ENCODE peak calls at places on chromosome 5, in seven cellular contexts. R is fibroblast of lung, N is endodermal cell, U is GM06990, V is brain microvascular endothelial cell, X is fibroblast of pulmonary artery, A is kidney epithelial cell. F is an unnamed sample.

GRCh38 chr5:177367323-177367848 is 9.7 kb downstream of the RGS14 start:
- DNase-seq in X (no peak), R (no peak), N (no peak), U (no peak), A (no peak), V (no peak), F (no peak)

GRCh38 chr5:124740991-124741583 is 5.4 kb downstream of the ZNF608 start:
- DNase-seq in A (no peak), V (no peak), N (no peak), R (peak; percentile 90), X (no peak), U (no peak), F (peak; percentile 68)

GRCh38 chr5:161190086-161190485 is 338.1 kb upstream of the ATP10B start:
- DNase-seq in V (no peak), N (no peak), U (no peak), A (no peak), R (no peak), X (no peak), F (no peak)

GRCh38 chr5:72412283-72413055 is 92.3 kb downstream of the PTCD2 start:
- DNase-seq in V (peak; percentile 67), N (no peak), U (no peak), X (peak; percentile 74), A (no peak), R (peak; percentile 76), F (no peak)

GRCh38 chr5:120621339-120621738 is 157.2 kb downstream of the PRR16 start:
- DNase-seq in U (no peak), X (no peak), N (peak; percentile 51), R (no peak), A (no peak), V (no peak), F (no peak)

GRCh38 chr5:6739603-6740002 is 26.4 kb downstream of the TENT4A start:
- DNase-seq in X (no peak), A (no peak), U (no peak), V (no peak), R (no peak), N (no peak), F (no peak)

GRCh38 chr5:72325566-72326297 is 5.6 kb downstream of the PTCD2 start:
- DNase-seq in V (no peak), U (no peak), N (no peak), R (peak; percentile 91), X (peak; percentile 69), A (no peak), F (peak; percentile 87)

GRCh38 chr5:107282061-107282460 is 388.7 kb downstream of the EFNA5 start:
- DNase-seq in X (no peak), N (no peak), A (no peak), V (no peak), U (no peak), R (peak; percentile 86), F (peak; percentile 20)

GRCh38 chr5:174599992-174600391 is 124.4 kb upstream of the MSX2 start:
- DNase-seq in U (no peak), N (peak; percentile 82), A (no peak), V (no peak), X (no peak), R (no peak), F (no peak)

GRCh38 chr5:33769968-33770367 is 121.8 kb downstream of the ADAMTS12 start:
- DNase-seq in V (no peak), X (no peak), N (no peak), U (no peak), R (no peak), A (no peak), F (no peak)

GRCh38 chr5:55604611-55605067 is 69.9 kb upstream of the PLPP1 start:
- DNase-seq in U (no peak), A (no peak), N (no peak), X (peak; percentile 52), V (peak; percentile 35), R (peak; percentile 86), F (no peak)

GRCh38 chr5:139549162-139549894 is 11.8 kb upstream of the UBE2D2 start:
- DNase-seq in X (no peak), R (no peak), U (no peak), N (no peak), A (no peak), V (no peak), F (no peak)

GRCh38 chr5:124365491-124365890 is 380.9 kb downstream of the ZNF608 start:
- DNase-seq in X (no peak), U (no peak), R (no peak), V (no peak), N (no peak), A (no peak), F (no peak)

GRCh38 chr5:78483809-78484521 is 123.5 kb downstream of the SCAMP1 start:
- DNase-seq in A (no peak), U (peak; percentile 48), V (peak; percentile 56), X (peak; percentile 86), R (peak; percentile 54), N (no peak), F (no peak)

GRCh38 chr5:41312066-41312465 is 98.7 kb upstream of the C6 start:
- DNase-seq in A (no peak), R (no peak), V (no peak), N (no peak), X (no peak), U (no peak), F (no peak)

GRCh38 chr5:138824924-138825863 is 49.9 kb downstream of the LRRTM2 start:
- DNase-seq in N (no peak), U (peak; percentile 6), A (no peak), V (peak; percentile 28), X (peak; percentile 36), R (no peak), F (no peak)

GRCh38 chr5:91361055-91361701 is 21.9 kb downstream of the ARRDC3 start:
- DNase-seq in R (peak; percentile 70), N (no peak), A (no peak), U (peak; percentile 22), V (no peak), X (no peak), F (no peak)

GRCh38 chr5:6593148-6594016 is 39.5 kb downstream of the NSUN2 start:
- DNase-seq in V (no peak), X (no peak), R (no peak), U (no peak), A (no peak), N (peak; percentile 34), F (no peak)

GRCh38 chr5:7680260-7680659 is 170.7 kb downstream of the CFAP90 start:
- DNase-seq in R (peak; percentile 64), U (no peak), A (no peak), X (no peak), V (no peak), N (no peak), F (no peak)

GRCh38 chr5:94672746-94673145 is 54.3 kb downstream of the SLF1 start:
- DNase-seq in X (peak; percentile 42), A (no peak), R (no peak), N (no peak), V (no peak), U (no peak), F (no peak)

GRCh38 chr5:146494656-146495055 is 21.3 kb downstream of the GPR151 start:
- DNase-seq in V (no peak), U (no peak), A (no peak), R (no peak), X (no peak), N (no peak), F (no peak)

GRCh38 chr5:146484714-146485391 is 31.1 kb downstream of the GPR151 start:
- DNase-seq in A (no peak), U (no peak), X (no peak), V (no peak), R (no peak), N (no peak), F (no peak)

DNA sequence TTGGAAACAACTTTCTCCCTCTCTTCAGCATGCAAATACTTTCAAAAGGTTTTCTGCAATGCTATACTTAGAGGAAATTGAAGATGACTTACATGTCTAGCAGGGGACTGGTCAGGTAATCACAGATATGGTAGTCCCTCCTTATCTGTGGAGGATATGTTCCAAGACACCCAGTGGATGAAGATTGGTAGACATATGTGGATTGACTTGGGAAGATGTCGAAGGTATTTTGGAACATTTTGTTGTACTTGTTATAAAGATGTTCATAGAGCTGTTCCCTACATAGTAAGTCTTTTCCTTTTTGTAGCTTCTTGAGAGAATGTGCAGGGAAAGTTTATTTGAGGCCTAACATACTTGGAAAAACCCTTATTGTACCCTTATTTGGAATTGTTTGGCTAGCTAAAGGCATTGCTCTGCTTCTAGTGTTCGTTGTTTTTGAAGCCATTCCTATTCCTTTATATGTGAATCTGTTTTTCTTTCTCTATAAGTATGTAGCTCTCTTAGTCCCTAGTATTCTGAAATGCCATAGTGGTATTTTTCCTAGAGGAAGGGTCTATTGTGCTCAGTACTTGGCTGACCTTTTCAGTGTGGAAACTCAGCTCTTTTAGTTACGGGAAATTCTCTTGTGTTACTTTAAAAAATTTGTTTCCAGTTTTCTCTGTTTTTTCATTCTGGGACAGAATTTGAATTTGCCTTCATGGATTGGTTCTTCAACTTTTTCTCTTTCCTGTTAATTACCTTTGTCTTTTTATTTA is 25.7 kb downstream of the GPR151 start:
- DNase-seq in N (no peak), R (no peak), A (no peak), U (no peak), X (no peak), V (no peak), F (no peak)
- H3K4me3 ChIP-seq in N (no peak overlapping the region), R (no peak overlapping the region), A (no peak overlapping the region), U (no peak overlapping the region), X (no peak overlapping the region), V (no peak overlapping the region), F (no peak overlapping the region)

GRCh38 chr5:141373673-141374317 is at the start of gene PCDHGA6:
- DNase-seq in N (no peak), V (no peak), R (peak; percentile 25), A (no peak), U (no peak), X (peak; percentile 73), F (no peak)
- TF ChIP-seq CTCF in N (peak; percentile 39), V (peak; percentile 58), R (peak; percentile 41), A (peak; percentile 34), U (no peak), X (peak; percentile 66), F (peak; percentile 46)

DNA sequence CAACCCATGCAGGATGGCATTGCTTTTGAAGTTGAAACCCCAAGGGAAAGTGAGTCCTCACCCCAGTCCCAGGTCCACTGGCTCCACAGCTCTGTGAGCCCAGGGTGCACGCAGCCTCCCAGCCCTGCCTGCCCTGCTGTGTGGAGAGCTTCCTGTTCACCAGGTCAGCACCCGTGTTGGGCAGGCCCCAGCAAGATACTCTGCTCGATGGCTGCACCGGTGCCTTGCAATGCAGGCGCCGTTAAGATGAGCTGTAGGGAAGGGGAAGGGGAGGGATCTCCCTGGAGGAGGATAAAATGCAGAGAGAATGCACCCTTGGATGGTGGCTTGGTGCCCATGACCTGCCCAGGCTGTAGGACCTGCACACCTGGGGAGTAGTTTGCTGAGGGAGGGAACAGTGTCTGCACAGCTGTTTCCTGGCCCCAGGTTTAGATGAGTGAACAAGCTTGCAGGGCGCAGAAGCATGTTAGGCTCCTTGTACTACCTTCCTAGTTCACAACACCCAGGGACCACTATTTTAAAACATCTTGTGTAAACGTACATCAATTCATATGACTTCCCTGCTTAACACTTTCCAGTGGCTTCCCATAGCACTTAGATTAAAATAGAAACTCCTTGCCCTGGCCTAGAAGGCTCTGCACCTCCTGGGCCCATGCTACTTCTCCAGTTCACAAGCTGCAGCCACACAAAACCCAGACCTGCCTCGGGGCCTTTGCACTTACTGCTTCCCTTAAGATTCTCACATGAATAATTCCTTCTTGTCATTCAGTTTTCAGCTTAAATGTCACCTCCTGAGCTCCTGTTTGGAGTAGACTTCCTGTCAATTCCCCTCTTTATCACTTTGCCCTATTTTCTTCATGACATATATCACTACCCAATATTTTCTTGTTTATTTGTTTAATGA is 19.6 kb downstream of the FAT2 start:
- DNase-seq in X (no peak), N (peak; percentile 54), V (no peak), U (no peak), R (no peak), A (no peak), F (no peak)
- H3K4me3 ChIP-seq in X (no peak overlapping the region), N (no peak overlapping the region), V (no peak overlapping the region), U (no peak overlapping the region), R (no peak overlapping the region), A (no peak overlapping the region), F (no peak overlapping the region)

GRCh38 chr5:181173027-181173419 is 25.6 kb downstream of the OR2V2 start:
- DNase-seq in R (no peak), U (no peak), X (no peak), V (no peak), A (no peak), N (no peak), F (no peak)
- TF ChIP-seq CTCF in R (no peak), U (peak; percentile 52), X (no peak), V (peak; percentile 43), A (no peak), N (peak; percentile 37), F (no peak)